ENCODE peak calls at places on chromosomes 12 and 14, in ten cellular contexts. One of them, this sample, is unnamed.

GRCh38 chr14:67167420-67168109 is 21.7 kb upstream of the GARIN2 start:
- DNase-seq in central memory CD4-positive, alpha-beta T cell: no peak
- DNase-seq in Caki2: peak; percentile 56
- DNase-seq in activated CD4-positive, alpha-beta T cell treated with anti-CD3 and anti-CD28 coated beads, Interleukin-2, amount 50 U/mL, for 1 hour: no peak
- DNase-seq in RKO: no peak
- DNase-seq in fibroblast of mammary gland: no peak
- DNase-seq in C1 segment of cervical spinal cord: no peak
- DNase-seq in GF-D8: no peak
- DNase-seq in stimulated activated CD8-positive, alpha-beta memory T cell treated with anti-CD3 and anti-CD28 coated beads, Interleukin-4, amount 100 ng/mL, for 24 hours: no peak
- DNase-seq in left ventricle myocardium superior: no peak
- DNase-seq in this sample: peak; percentile 41

GRCh38 chr12:132464820-132465219 is 25.1 kb upstream of the FBRSL1 start:
- DNase-seq in central memory CD4-positive, alpha-beta T cell: no peak
- DNase-seq in Caki2: no peak
- DNase-seq in activated CD4-positive, alpha-beta T cell treated with anti-CD3 and anti-CD28 coated beads, Interleukin-2, amount 50 U/mL, for 1 hour: no peak
- DNase-seq in RKO: no peak
- DNase-seq in fibroblast of mammary gland: no peak
- DNase-seq in C1 segment of cervical spinal cord: no peak
- DNase-seq in GF-D8: no peak
- DNase-seq in stimulated activated CD8-positive, alpha-beta memory T cell treated with anti-CD3 and anti-CD28 coated beads, Interleukin-4, amount 100 ng/mL, for 24 hours: no peak
- DNase-seq in left ventricle myocardium superior: no peak
- DNase-seq in this sample: no peak

GRCh38 chr14:80636071-80636470 is 305.5 kb downstream of the CEP128 start:
- DNase-seq in central memory CD4-positive, alpha-beta T cell: no peak
- DNase-seq in Caki2: no peak
- DNase-seq in activated CD4-positive, alpha-beta T cell treated with anti-CD3 and anti-CD28 coated beads, Interleukin-2, amount 50 U/mL, for 1 hour: no peak
- DNase-seq in RKO: no peak
- DNase-seq in fibroblast of mammary gland: peak; percentile 16
- DNase-seq in C1 segment of cervical spinal cord: no peak
- DNase-seq in GF-D8: no peak
- DNase-seq in stimulated activated CD8-positive, alpha-beta memory T cell treated with anti-CD3 and anti-CD28 coated beads, Interleukin-4, amount 100 ng/mL, for 24 hours: no peak
- DNase-seq in left ventricle myocardium superior: no peak
- DNase-seq in this sample: peak; percentile 46

GRCh38 chr12:94513527-94513926 is 53.9 kb upstream of the CEP83 start:
- DNase-seq in central memory CD4-positive, alpha-beta T cell: no peak
- DNase-seq in Caki2: no peak
- DNase-seq in activated CD4-positive, alpha-beta T cell treated with anti-CD3 and anti-CD28 coated beads, Interleukin-2, amount 50 U/mL, for 1 hour: no peak
- DNase-seq in RKO: no peak
- DNase-seq in fibroblast of mammary gland: no peak
- DNase-seq in C1 segment of cervical spinal cord: no peak
- DNase-seq in GF-D8: no peak
- DNase-seq in stimulated activated CD8-positive, alpha-beta memory T cell treated with anti-CD3 and anti-CD28 coated beads, Interleukin-4, amount 100 ng/mL, for 24 hours: no peak
- DNase-seq in left ventricle myocardium superior: no peak
- DNase-seq in this sample: no peak

GRCh38 chr12:95083938-95084337 is 10.5 kb upstream of the NR2C1 start:
- DNase-seq in central memory CD4-positive, alpha-beta T cell: no peak
- DNase-seq in Caki2: peak; percentile 73
- DNase-seq in activated CD4-positive, alpha-beta T cell treated with anti-CD3 and anti-CD28 coated beads, Interleukin-2, amount 50 U/mL, for 1 hour: no peak
- DNase-seq in RKO: no peak
- DNase-seq in fibroblast of mammary gland: peak; percentile 80
- DNase-seq in C1 segment of cervical spinal cord: no peak
- DNase-seq in GF-D8: no peak
- DNase-seq in stimulated activated CD8-positive, alpha-beta memory T cell treated with anti-CD3 and anti-CD28 coated beads, Interleukin-4, amount 100 ng/mL, for 24 hours: no peak
- DNase-seq in left ventricle myocardium superior: no peak
- DNase-seq in this sample: peak; percentile 83

GRCh38 chr12:127963926-127964325 is 303.0 kb upstream of the TMEM132C start:
- DNase-seq in central memory CD4-positive, alpha-beta T cell: no peak
- DNase-seq in Caki2: no peak
- DNase-seq in activated CD4-positive, alpha-beta T cell treated with anti-CD3 and anti-CD28 coated beads, Interleukin-2, amount 50 U/mL, for 1 hour: no peak
- DNase-seq in RKO: no peak
- DNase-seq in fibroblast of mammary gland: no peak
- DNase-seq in C1 segment of cervical spinal cord: no peak
- DNase-seq in GF-D8: no peak
- DNase-seq in stimulated activated CD8-positive, alpha-beta memory T cell treated with anti-CD3 and anti-CD28 coated beads, Interleukin-4, amount 100 ng/mL, for 24 hours: no peak
- DNase-seq in left ventricle myocardium superior: no peak
- DNase-seq in this sample: no peak

GRCh38 chr12:78245111-78245510 is 414.4 kb downstream of the NAV3 start:
- DNase-seq in central memory CD4-positive, alpha-beta T cell: no peak
- DNase-seq in Caki2: no peak
- DNase-seq in activated CD4-positive, alpha-beta T cell treated with anti-CD3 and anti-CD28 coated beads, Interleukin-2, amount 50 U/mL, for 1 hour: no peak
- DNase-seq in RKO: no peak
- DNase-seq in fibroblast of mammary gland: no peak
- DNase-seq in C1 segment of cervical spinal cord: no peak
- DNase-seq in GF-D8: no peak
- DNase-seq in stimulated activated CD8-positive, alpha-beta memory T cell treated with anti-CD3 and anti-CD28 coated beads, Interleukin-4, amount 100 ng/mL, for 24 hours: no peak
- DNase-seq in left ventricle myocardium superior: no peak
- DNase-seq in this sample: no peak

GRCh38 chr12:11886339-11886738 is 184.4 kb upstream of the BCL2L14 start:
- DNase-seq in central memory CD4-positive, alpha-beta T cell: no peak
- DNase-seq in Caki2: no peak
- DNase-seq in activated CD4-positive, alpha-beta T cell treated with anti-CD3 and anti-CD28 coated beads, Interleukin-2, amount 50 U/mL, for 1 hour: no peak
- DNase-seq in RKO: no peak
- DNase-seq in fibroblast of mammary gland: no peak
- DNase-seq in C1 segment of cervical spinal cord: no peak
- DNase-seq in GF-D8: no peak
- DNase-seq in stimulated activated CD8-positive, alpha-beta memory T cell treated with anti-CD3 and anti-CD28 coated beads, Interleukin-4, amount 100 ng/mL, for 24 hours: no peak
- DNase-seq in left ventricle myocardium superior: no peak
- DNase-seq in this sample: no peak

GRCh38 chr14:21107360-21107781 is 6.5 kb downstream of the TMEM253 start:
- DNase-seq in central memory CD4-positive, alpha-beta T cell: no peak
- DNase-seq in Caki2: peak; percentile 88
- DNase-seq in activated CD4-positive, alpha-beta T cell treated with anti-CD3 and anti-CD28 coated beads, Interleukin-2, amount 50 U/mL, for 1 hour: no peak
- DNase-seq in RKO: no peak
- DNase-seq in fibroblast of mammary gland: peak; percentile 81
- DNase-seq in C1 segment of cervical spinal cord: no peak
- DNase-seq in GF-D8: no peak
- DNase-seq in stimulated activated CD8-positive, alpha-beta memory T cell treated with anti-CD3 and anti-CD28 coated beads, Interleukin-4, amount 100 ng/mL, for 24 hours: no peak
- DNase-seq in left ventricle myocardium superior: no peak
- DNase-seq in this sample: peak; percentile 64

GRCh38 chr12:43278268-43278832 is 273.7 kb downstream of the ADAMTS20 start:
- DNase-seq in central memory CD4-positive, alpha-beta T cell: no peak
- DNase-seq in Caki2: no peak
- DNase-seq in activated CD4-positive, alpha-beta T cell treated with anti-CD3 and anti-CD28 coated beads, Interleukin-2, amount 50 U/mL, for 1 hour: no peak
- DNase-seq in RKO: no peak
- DNase-seq in fibroblast of mammary gland: no peak
- DNase-seq in C1 segment of cervical spinal cord: no peak
- DNase-seq in GF-D8: no peak
- DNase-seq in stimulated activated CD8-positive, alpha-beta memory T cell treated with anti-CD3 and anti-CD28 coated beads, Interleukin-4, amount 100 ng/mL, for 24 hours: no peak
- DNase-seq in left ventricle myocardium superior: no peak
- DNase-seq in this sample: no peak

GRCh38 chr14:103623883-103624482 is 5.0 kb upstream of the KLC1 start:
- DNase-seq in central memory CD4-positive, alpha-beta T cell: no peak
- DNase-seq in Caki2: no peak
- DNase-seq in activated CD4-positive, alpha-beta T cell treated with anti-CD3 and anti-CD28 coated beads, Interleukin-2, amount 50 U/mL, for 1 hour: no peak
- DNase-seq in RKO: no peak
- DNase-seq in fibroblast of mammary gland: no peak
- DNase-seq in C1 segment of cervical spinal cord: no peak
- DNase-seq in GF-D8: no peak
- DNase-seq in stimulated activated CD8-positive, alpha-beta memory T cell treated with anti-CD3 and anti-CD28 coated beads, Interleukin-4, amount 100 ng/mL, for 24 hours: no peak
- DNase-seq in left ventricle myocardium superior: peak; percentile 62
- DNase-seq in this sample: no peak